ENCODE peak calls at places on chromosomes 16 and 17, in ten cellular contexts. U is lower lobe of right lung; J is NCI-H2081; Q is NT2/D1; N is globus pallidus; I is HEK293T; O is hippocampal formation; Z is A673; V is activated CD4-positive, alpha-beta T cell treated with anti-CD3 and anti-CD28 coated beads, Interleukin-2, amount 50 U/mL, for 1 hour; L is HTR-8/SVneo. A is an unnamed sample.

GRCh38 chr17:40536731-40537171 is 28.5 kb downstream of the CCR7 start:
- DNase-seq in U (no peak), J (no peak), Q (no peak), N (no peak), I (no peak), O (no peak), Z (no peak), V (no peak), L (peak), A (peak)

GRCh38 chr16:89805136-89805905 is 11.1 kb downstream of the FANCA start:
- DNase-seq in U (no peak), J (no peak), Q (no peak), N (no peak), I (no peak), O (no peak), Z (no peak), V (no peak), L (no peak), A (no peak)

GRCh38 chr16:75789237-75789636 is 62.9 kb upstream of the CPHXL start:
- DNase-seq in U (no peak), J (peak), Q (peak), N (peak), I (peak), O (peak), Z (peak), V (no peak), L (peak), A (peak)

GRCh38 chr16:77359065-77359502 is 75.8 kb downstream of the ADAMTS18 start:
- DNase-seq in U (no peak), J (no peak), Q (peak), N (peak), I (no peak), O (peak), Z (no peak), V (no peak), L (no peak), A (peak)

GRCh38 chr16:74813109-74813641 is 38.6 kb upstream of the FA2H start:
- DNase-seq in U (peak), J (peak), Q (peak), N (peak), I (peak), O (peak), Z (peak), V (peak), L (peak), A (peak)

GRCh38 chr17:40564883-40565744 is at the start of gene CCR7:
- DNase-seq in U (no peak), J (no peak), Q (no peak), N (no peak), I (no peak), O (no peak), Z (no peak), V (peak), L (no peak), A (no peak)

GRCh38 chr17:57135748-57136342 is 50.8 kb downstream of the AKAP1 start:
- DNase-seq in U (no peak), J (peak), Q (no peak), N (no peak), I (no peak), O (no peak), Z (peak), V (no peak), L (no peak), A (no peak)

GRCh38 chr17:40538019-40538935 is 27.0 kb downstream of the CCR7 start:
- DNase-seq in U (peak), J (no peak), Q (no peak), N (peak), I (no peak), O (peak), Z (no peak), V (no peak), L (no peak), A (no peak)

GRCh38 chr17:57675988-57676387 is 69.1 kb downstream of the CCDC182 start:
- DNase-seq in U (no peak), J (no peak), Q (no peak), N (no peak), I (no peak), O (no peak), Z (no peak), V (no peak), L (no peak), A (no peak)

GRCh38 chr16:81578636-81579413 is 134.2 kb downstream of the CMIP start:
- DNase-seq in U (no peak), J (no peak), Q (no peak), N (no peak), I (no peak), O (no peak), Z (no peak), V (no peak), L (no peak), A (no peak)

GRCh38 chr16:56898847-56899246 is 33.1 kb upstream of the HERPUD1 start:
- DNase-seq in U (no peak), J (no peak), Q (no peak), N (no peak), I (no peak), O (no peak), Z (no peak), V (no peak), L (no peak), A (no peak)

GRCh38 chr17:73598131-73598680 is 46.0 kb downstream of the SDK2 start:
- DNase-seq in U (no peak), J (no peak), Q (no peak), N (no peak), I (no peak), O (no peak), Z (no peak), V (no peak), L (no peak), A (no peak)

GRCh38 chr17:1398900-1399299 is 1.1 kb downstream of the YWHAE start:
- DNase-seq in U (no peak), J (no peak), Q (no peak), N (no peak), I (no peak), O (no peak), Z (peak), V (no peak), L (no peak), A (no peak)

GRCh38 chr16:27317738-27318398 is 4.1 kb downstream of the IL4R start:
- DNase-seq in U (no peak), J (no peak), Q (no peak), N (no peak), I (no peak), O (no peak), Z (no peak), V (peak), L (no peak), A (no peak)

GRCh38 chr16:84816485-84816884 is 3.3 kb upstream of the CRISPLD2 start:
- DNase-seq in U (no peak), J (no peak), Q (no peak), N (no peak), I (no peak), O (no peak), Z (no peak), V (no peak), L (no peak), A (no peak)

GRCh38 chr16:72051818-72052217 is 2.5 kb upstream of the HP start:
- DNase-seq in U (no peak), J (no peak), Q (no peak), N (no peak), I (no peak), O (no peak), Z (no peak), V (no peak), L (no peak), A (no peak)

GRCh38 chr17:79478051-79478461 is 132.8 kb downstream of the RBFOX3 start:
- DNase-seq in U (no peak), J (no peak), Q (no peak), N (no peak), I (no peak), O (no peak), Z (peak), V (no peak), L (no peak), A (no peak)

GRCh38 chr16:10519929-10520868 is 60.2 kb downstream of the EMP2 start:
- DNase-seq in U (no peak), J (no peak), Q (no peak), N (no peak), I (no peak), O (no peak), Z (no peak), V (no peak), L (no peak), A (peak)

GRCh38 chr16:57349212-57350031 is 9.2 kb upstream of the CCL22 start:
- DNase-seq in U (no peak), J (no peak), Q (no peak), N (no peak), I (no peak), O (no peak), Z (no peak), V (no peak), L (no peak), A (no peak)

GRCh38 chr16:7278636-7279035 is 54.0 kb upstream of the RBFOX1 start:
- DNase-seq in U (no peak), J (no peak), Q (no peak), N (no peak), I (no peak), O (no peak), Z (no peak), V (no peak), L (no peak), A (no peak)

GRCh38 chr16:75256871-75257343 is 5.5 kb upstream of the BCAR1 start:
- DNase-seq in U (peak), J (no peak), Q (no peak), N (peak), I (no peak), O (peak), Z (no peak), V (no peak), L (no peak), A (no peak)

GRCh38 chr17:28279411-28279810 is 39.6 kb upstream of the TMEM97 start:
- DNase-seq in U (no peak), J (no peak), Q (no peak), N (no peak), I (no peak), O (no peak), Z (no peak), V (no peak), L (no peak), A (no peak)

GRCh38 chr17:7836596-7837374 is 2.8 kb downstream of the KDM6B start:
- DNase-seq in U (peak), J (peak), Q (peak), N (peak), I (peak), O (peak), Z (peak), V (peak), L (peak), A (peak)

GRCh38 chr16:14420721-14421488 is 209.2 kb downstream of the PARN start:
- DNase-seq in U (no peak), J (no peak), Q (no peak), N (no peak), I (no peak), O (no peak), Z (no peak), V (no peak), L (no peak), A (no peak)

GRCh38 chr17:238964-239259 is 57.5 kb upstream of the DOC2B start:
- DNase-seq in U (peak), J (no peak), Q (no peak), N (no peak), I (no peak), O (no peak), Z (no peak), V (no peak), L (no peak), A (no peak)

GRCh38 chr17:4560837-4561241 is 462 bp upstream of the GGT6 start:
- DNase-seq in U (peak), J (no peak), Q (no peak), N (no peak), I (no peak), O (no peak), Z (peak), V (no peak), L (no peak), A (no peak)

GRCh38 chr17:38554430-38555350 is 51.1 kb downstream of the SRCIN1 start:
- DNase-seq in U (no peak), J (peak), Q (no peak), N (no peak), I (no peak), O (no peak), Z (no peak), V (no peak), L (no peak), A (no peak)

GRCh38 chr16:4513086-4513860 is 25.3 kb downstream of the CDIP1 start:
- DNase-seq in U (no peak), J (no peak), Q (no peak), N (no peak), I (no peak), O (no peak), Z (no peak), V (no peak), L (no peak), A (no peak)

GRCh38 chr17:37037590-37038155 is 88.9 kb downstream of the AATF start:
- DNase-seq in U (no peak), J (no peak), Q (no peak), N (no peak), I (no peak), O (no peak), Z (no peak), V (no peak), L (no peak), A (no peak)

GRCh38 chr16:89970011-89970410 is 21.5 kb downstream of the DEF8 start:
- DNase-seq in U (no peak), J (no peak), Q (no peak), N (no peak), I (no peak), O (no peak), Z (no peak), V (no peak), L (no peak), A (no peak)

GRCh38 chr16:83813818-83814653 is 6.3 kb downstream of the HSBP1 start:
- DNase-seq in U (no peak), J (peak), Q (no peak), N (no peak), I (no peak), O (no peak), Z (peak), V (no peak), L (no peak), A (peak)

GRCh38 chr16:497258-497657 is 30.3 kb upstream of the CAPN15 start:
- DNase-seq in U (no peak), J (no peak), Q (no peak), N (no peak), I (no peak), O (no peak), Z (no peak), V (no peak), L (no peak), A (no peak)